ENCODE peak calls at places on chromosomes 3 and 15, in six cellular contexts. M is GM23338, X is mammary epithelial cell, J is PC-9, G is A549, T is fibroblast of lung. N is an unnamed sample.

GRCh38 chr15:40295870-40296560 is 11.7 kb downstream of the PLCB2 start:
- DNase-seq in J (no peak), M (no peak), G (no peak), T (no peak), X (no peak), N (peak)

GRCh38 chr3:154240235-154240634 is 84.1 kb downstream of the DHX36 start:
- DNase-seq in X (no peak), G (no peak), M (no peak), J (no peak), T (no peak), N (no peak)

GRCh38 chr3:156787926-156788663 is 38.1 kb upstream of the LEKR1 start:
- DNase-seq in M (no peak), J (peak), G (peak), T (peak), X (peak), N (peak)

GRCh38 chr15:60804986-60805949 is 326.3 kb upstream of the ICE2 start:
- DNase-seq in X (peak), J (no peak), T (peak), M (peak), G (no peak), N (peak)

GRCh38 chr15:35078221-35078915 is 6.7 kb downstream of the NANOGP8 start:
- DNase-seq in G (peak), T (peak), X (peak), M (peak), J (no peak), N (peak)

GRCh38 chr3:124796477-124796876 is 66.2 kb downstream of the UMPS start:
- DNase-seq in T (no peak), X (no peak), M (no peak), J (no peak), G (no peak), N (no peak)

GRCh38 chr3:39097716-39098472 is 9.5 kb downstream of the GORASP1 start:
- DNase-seq in M (no peak), X (no peak), J (no peak), T (no peak), G (no peak), N (no peak)

GRCh38 chr3:14210843-14211594 is 32.4 kb downstream of the LSM3 start:
- DNase-seq in G (no peak), T (peak), M (no peak), X (no peak), J (peak), N (peak)

GRCh38 chr3:42102569-42102968 is 11.4 kb downstream of the TRAK1 start:
- DNase-seq in G (no peak), T (no peak), M (no peak), J (no peak), X (peak), N (no peak)

GRCh38 chr15:36484038-36484778 is 95.2 kb upstream of the CDIN1 start:
- DNase-seq in G (no peak), T (peak), M (no peak), J (no peak), X (peak), N (no peak)

GRCh38 chr15:44720460-44721185 is 9.3 kb downstream of the B2M start:
- DNase-seq in X (no peak), M (no peak), T (no peak), G (no peak), J (no peak), N (peak)

GRCh38 chr15:88337993-88338392 is 81.5 kb upstream of the NTRK3 start:
- DNase-seq in M (peak), X (no peak), J (no peak), G (no peak), T (no peak), N (no peak)

GRCh38 chr15:58724471-58724870 is 25.0 kb downstream of the ADAM10 start:
- DNase-seq in M (no peak), T (peak), X (no peak), G (no peak), J (peak), N (no peak)

GRCh38 chr15:81339851-81340250 is 15.9 kb upstream of the STARD5 start:
- DNase-seq in T (no peak), J (no peak), G (no peak), X (no peak), M (no peak), N (no peak)
- H3K4me2 ChIP-seq in T (no peak), J (no peak), G (no peak), X (no peak), M (no peak), N (no peak)

GRCh38 chr3:171351676-171352075 is 108.5 kb downstream of the TNIK start:
- DNase-seq in T (peak), X (peak), J (peak), M (no peak), G (no peak), N (peak)
- H3K4me2 ChIP-seq in T (no peak), X (peak), J (peak), M (no peak), G (no peak), N (no peak)

GRCh38 chr3:193489949-193490348 is 64.7 kb downstream of the ATP13A4 start:
- DNase-seq in J (no peak), M (no peak), G (no peak), T (no peak), X (no peak), N (no peak)
- H3K4me2 ChIP-seq in J (peak), M (no peak), G (no peak), T (no peak), X (no peak), N (no peak)

DNA sequence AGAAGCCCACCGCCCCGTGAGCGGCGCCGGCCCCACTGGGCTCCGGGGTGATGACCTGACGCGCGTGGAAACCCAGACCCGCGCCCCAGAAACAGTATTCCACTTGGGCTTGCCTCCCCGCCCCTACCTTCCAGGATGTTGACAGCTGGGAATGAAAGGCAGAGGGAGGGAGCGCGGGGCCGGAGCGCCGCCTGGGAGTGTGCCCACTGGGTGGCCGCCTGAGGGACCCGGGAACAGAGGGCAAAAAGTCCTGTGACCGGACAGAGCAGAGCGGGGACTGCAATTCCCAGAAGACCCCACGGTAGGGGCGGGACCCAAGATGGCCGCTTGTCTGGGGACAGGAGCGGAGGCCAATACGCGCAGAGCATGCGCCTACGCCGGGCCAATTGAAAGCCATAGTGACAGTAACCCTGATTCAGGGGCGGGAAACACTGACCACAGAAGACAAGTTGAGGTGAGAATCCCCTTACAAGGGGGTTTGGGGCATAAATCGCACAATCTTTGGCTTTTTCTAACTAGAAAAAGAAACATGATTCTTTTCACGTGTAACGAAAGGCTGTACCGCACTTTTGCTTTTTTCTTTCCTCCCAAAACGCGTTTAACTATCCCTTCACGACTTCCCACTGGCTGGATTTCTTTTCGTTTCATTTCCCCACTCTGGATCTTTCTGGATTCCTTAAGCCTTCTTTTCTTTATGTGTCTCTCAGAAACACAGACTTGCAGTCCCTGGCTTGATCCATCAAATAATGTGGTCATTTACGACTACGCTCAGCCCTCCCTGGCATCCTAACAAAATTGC is at the start of gene FHIT:
- DNase-seq in X (peak), M (peak), G (peak), J (peak), T (peak), N (peak)
- H3K4me2 ChIP-seq in X (peak), M (peak), G (peak), J (peak), T (peak), N (peak)

GRCh38 chr3:11690863-11691833 is 47.4 kb upstream of the VGLL4 start:
- DNase-seq in G (no peak), M (peak), J (peak), T (peak), X (peak), N (no peak)
- H3K4me2 ChIP-seq in G (peak), M (no peak), J (peak), T (no peak), X (peak), N (no peak)